ENCODE peak calls at places on chromosomes 13 and 19, in six cellular contexts. A is adrenal gland; W is stimulated activated CD8-positive, alpha-beta memory T cell treated with anti-CD3 and anti-CD28 coated beads, Interleukin-15, amount 100 ng/mL, for 4 hours; K is RWPE1; V is amniotic epithelial cell; R is heart right ventricle. X is an unnamed sample.

GRCh38 chr13:32586022-32586900 is at the start of gene PDS5B:
- DNase-seq in A (peak), W (peak), K (peak), V (peak), R (peak), X (peak)

GRCh38 chr13:96473463-96474157 is 383.7 kb downstream of the HS6ST3 start:
- DNase-seq in A (no peak), W (no peak), K (no peak), V (no peak), R (no peak), X (no peak)

GRCh38 chr13:49986471-49986870 is 10.4 kb upstream of the TRIM13 start:
- DNase-seq in A (no peak), W (no peak), K (no peak), V (no peak), R (no peak), X (no peak)

GRCh38 chr13:64900039-64900438 is 2330.1 kb downstream of the PCDH9 start:
- DNase-seq in A (no peak), W (no peak), K (no peak), V (no peak), R (no peak), X (no peak)

GRCh38 chr13:84607614-84608013 is 725.3 kb upstream of the SLITRK1 start:
- DNase-seq in A (peak), W (no peak), K (peak), V (peak), R (no peak), X (peak)

GRCh38 chr19:19475845-19476828 is 39.2 kb downstream of the TSSK6 start:
- DNase-seq in A (no peak), W (no peak), K (no peak), V (no peak), R (no peak), X (peak)

GRCh38 chr19:31066385-31066784 is 282.9 kb downstream of the TSHZ3 start:
- DNase-seq in A (no peak), W (no peak), K (peak), V (peak), R (no peak), X (peak)

GRCh38 chr19:41811036-41811435 is 14.6 kb downstream of the CEACAM3 start:
- DNase-seq in A (peak), W (no peak), K (no peak), V (no peak), R (no peak), X (no peak)

GRCh38 chr19:44542671-44543070 is 13.2 kb upstream of the CEACAM20 start:
- DNase-seq in A (no peak), W (no peak), K (no peak), V (no peak), R (no peak), X (no peak)

X was measured in MCF 10A.